ENCODE peak calls at places on chromosome 16, in seven cellular contexts. P is kidney tubule cell, Z is cardiac fibroblast, C is ACHN, K is H1, A is fibroblast of pulmonary artery, F is SK-N-SH. V is an unnamed sample.

GRCh38 chr16:19389246-19389645 is 28.4 kb upstream of the TMC5 start:
- DNase-seq in C (peak), P (peak), Z (peak), A (peak), F (peak), K (no peak), V (peak)

GRCh38 chr16:65917466-65917865 is 449.0 kb upstream of the CDH5 start:
- DNase-seq in C (no peak), K (no peak), A (no peak), Z (no peak), F (no peak), P (no peak), V (no peak)

GRCh38 chr16:81190667-81191066 is 47.8 kb upstream of the BCO1 start:
- DNase-seq in Z (peak), F (no peak), P (no peak), C (peak), A (peak), K (no peak), V (no peak)

GRCh38 chr16:3874242-3874641 is 6.3 kb downstream of the CREBBP start:
- DNase-seq in C (no peak), P (no peak), F (no peak), Z (no peak), K (no peak), A (no peak), V (no peak)

GRCh38 chr16:54070944-54071343 is 215.6 kb downstream of the IRX3 start:
- DNase-seq in P (no peak), Z (no peak), A (no peak), F (no peak), K (no peak), C (no peak), V (no peak)

GRCh38 chr16:68179855-68180254 is 56.1 kb downstream of the ESRP2 start:
- DNase-seq in C (no peak), Z (no peak), K (no peak), A (no peak), P (no peak), F (no peak), V (no peak)

GRCh38 chr16:75614247-75614897 is 8.7 kb downstream of the ADAT1 start:
- DNase-seq in C (peak), Z (peak), P (peak), A (peak), K (no peak), F (no peak), V (no peak)

GRCh38 chr16:12016166-12016947 is 39.8 kb downstream of the SNX29 start:
- DNase-seq in F (no peak), K (no peak), P (peak), Z (peak), A (peak), C (no peak), V (no peak)

GRCh38 chr16:69306031-69306430 is 5.1 kb upstream of the VPS4A start:
- DNase-seq in F (no peak), K (no peak), Z (no peak), A (no peak), C (no peak), P (no peak), V (no peak)

GRCh38 chr16:65125871-65126270 is 4.0 kb upstream of the CDH11 start:
- DNase-seq in Z (no peak), F (no peak), A (peak), K (no peak), C (no peak), P (peak), V (no peak)

GRCh38 chr16:4976079-4976478 is 17.9 kb downstream of the SEC14L5 start:
- DNase-seq in Z (no peak), P (no peak), A (no peak), F (no peak), C (no peak), K (no peak), V (no peak)

GRCh38 chr16:80619824-80620223 is 79.0 kb downstream of the DYNLRB2 start:
- DNase-seq in C (no peak), P (peak), Z (no peak), F (no peak), K (no peak), A (no peak), V (no peak)

GRCh38 chr16:14050297-14051027 is 20.7 kb upstream of the MRTFB start:
- DNase-seq in F (no peak), K (peak), Z (peak), C (peak), A (peak), P (peak), V (no peak)

GRCh38 chr16:54654429-54654828 is 276.2 kb upstream of the IRX5 start:
- DNase-seq in Z (no peak), C (no peak), K (no peak), F (no peak), A (no peak), P (no peak), V (no peak)

GRCh38 chr16:66937725-66938337 is 2.5 kb downstream of the CES2 start:
- DNase-seq in C (no peak), F (no peak), K (no peak), Z (no peak), P (no peak), A (no peak), V (no peak)

V was measured in BE2C.